ENCODE peak calls at places on chromosomes 7 and 10, in eight cellular contexts. One of them, this sample, is unnamed.

GRCh38 chr10:78576276-78576675 is 492.5 kb upstream of the ZMIZ1 start:
- DNase-seq in esophagus muscularis mucosa: no peak
- DNase-seq in K562: no peak
- DNase-seq in Karpas-422: no peak
- DNase-seq in uterus: no peak
- DNase-seq in spleen: no peak
- DNase-seq in right lobe of liver: no peak
- DNase-seq in naive thymus-derived CD4-positive, alpha-beta T cell: no peak
- DNase-seq in this sample: no peak

GRCh38 chr7:69434350-69434749 is 163.9 kb upstream of the AUTS2 start:
- DNase-seq in spleen: no peak
- DNase-seq in naive thymus-derived CD4-positive, alpha-beta T cell: no peak
- DNase-seq in right lobe of liver: no peak
- DNase-seq in K562: no peak
- DNase-seq in Karpas-422: no peak
- DNase-seq in uterus: no peak
- DNase-seq in esophagus muscularis mucosa: no peak
- DNase-seq in this sample: no peak

GRCh38 chr7:157488326-157488725 is 151.5 kb downstream of the DNAJB6 start:
- DNase-seq in right lobe of liver: no peak
- DNase-seq in uterus: peak; percentile 3
- DNase-seq in K562: no peak
- DNase-seq in esophagus muscularis mucosa: no peak
- DNase-seq in Karpas-422: no peak
- DNase-seq in spleen: peak; percentile 73
- DNase-seq in naive thymus-derived CD4-positive, alpha-beta T cell: no peak
- DNase-seq in this sample: peak; percentile 5

GRCh38 chr7:22332481-22332880 is 24.5 kb downstream of the RAPGEF5 start:
- DNase-seq in uterus: no peak
- DNase-seq in Karpas-422: no peak
- DNase-seq in spleen: no peak
- DNase-seq in esophagus muscularis mucosa: peak; percentile 29
- DNase-seq in naive thymus-derived CD4-positive, alpha-beta T cell: no peak
- DNase-seq in right lobe of liver: no peak
- DNase-seq in K562: no peak
- DNase-seq in this sample: no peak

GRCh38 chr7:137985897-137986251 is 16.0 kb downstream of the CREB3L2 start:
- DNase-seq in right lobe of liver: no peak
- DNase-seq in Karpas-422: no peak
- DNase-seq in uterus: no peak
- DNase-seq in K562: peak; percentile 59
- DNase-seq in spleen: no peak
- DNase-seq in esophagus muscularis mucosa: no peak
- DNase-seq in naive thymus-derived CD4-positive, alpha-beta T cell: no peak
- DNase-seq in this sample: no peak

GRCh38 chr7:25238056-25238745 is 9.9 kb upstream of the NPVF start:
- DNase-seq in naive thymus-derived CD4-positive, alpha-beta T cell: no peak
- DNase-seq in spleen: no peak
- DNase-seq in esophagus muscularis mucosa: no peak
- DNase-seq in Karpas-422: no peak
- DNase-seq in right lobe of liver: no peak
- DNase-seq in uterus: no peak
- DNase-seq in K562: no peak
- DNase-seq in this sample: no peak

GRCh38 chr7:156473476-156474240 is 166.9 kb upstream of the RNF32 start:
- DNase-seq in K562: peak; percentile 57
- DNase-seq in right lobe of liver: peak; percentile 53
- DNase-seq in spleen: no peak
- DNase-seq in Karpas-422: peak; percentile 74
- DNase-seq in naive thymus-derived CD4-positive, alpha-beta T cell: no peak
- DNase-seq in esophagus muscularis mucosa: no peak
- DNase-seq in uterus: no peak
- DNase-seq in this sample: peak; percentile 59

GRCh38 chr7:77404635-77405034 is 11.5 kb downstream of the GSAP start:
- DNase-seq in naive thymus-derived CD4-positive, alpha-beta T cell: no peak
- DNase-seq in esophagus muscularis mucosa: no peak
- DNase-seq in uterus: no peak
- DNase-seq in spleen: no peak
- DNase-seq in Karpas-422: no peak
- DNase-seq in right lobe of liver: no peak
- DNase-seq in K562: no peak
- DNase-seq in this sample: no peak

GRCh38 chr10:130751851-130752250 is 559.7 kb downstream of the TCERG1L start:
- DNase-seq in right lobe of liver: peak; percentile 2
- DNase-seq in K562: no peak
- DNase-seq in naive thymus-derived CD4-positive, alpha-beta T cell: no peak
- DNase-seq in uterus: no peak
- DNase-seq in esophagus muscularis mucosa: no peak
- DNase-seq in spleen: no peak
- DNase-seq in Karpas-422: no peak
- DNase-seq in this sample: no peak

GRCh38 chr7:74657692-74658170 is at the start of gene GTF2I:
- DNase-seq in esophagus muscularis mucosa: no peak
- DNase-seq in K562: peak; percentile 82
- DNase-seq in Karpas-422: no peak
- DNase-seq in spleen: peak; percentile 94
- DNase-seq in naive thymus-derived CD4-positive, alpha-beta T cell: no peak
- DNase-seq in right lobe of liver: peak; percentile 67
- DNase-seq in uterus: no peak
- DNase-seq in this sample: no peak

GRCh38 chr7:90540406-90540805 is 55.7 kb upstream of the CDK14 start:
- DNase-seq in uterus: no peak
- DNase-seq in Karpas-422: no peak
- DNase-seq in K562: no peak
- DNase-seq in esophagus muscularis mucosa: no peak
- DNase-seq in naive thymus-derived CD4-positive, alpha-beta T cell: no peak
- DNase-seq in spleen: no peak
- DNase-seq in right lobe of liver: no peak
- DNase-seq in this sample: no peak

GRCh38 chr10:63646491-63646890 is 125.3 kb downstream of the REEP3 start:
- DNase-seq in esophagus muscularis mucosa: no peak
- DNase-seq in naive thymus-derived CD4-positive, alpha-beta T cell: no peak
- DNase-seq in Karpas-422: no peak
- DNase-seq in spleen: no peak
- DNase-seq in right lobe of liver: no peak
- DNase-seq in K562: no peak
- DNase-seq in uterus: no peak
- DNase-seq in this sample: no peak

GRCh38 chr10:47397256-47397655 is 13.2 kb upstream of the ZNF488 start:
- DNase-seq in uterus: no peak
- DNase-seq in right lobe of liver: no peak
- DNase-seq in Karpas-422: no peak
- DNase-seq in spleen: no peak
- DNase-seq in K562: no peak
- DNase-seq in naive thymus-derived CD4-positive, alpha-beta T cell: no peak
- DNase-seq in esophagus muscularis mucosa: peak; percentile 47
- DNase-seq in this sample: no peak

GRCh38 chr7:99789441-99790070 is 5.6 kb upstream of the CYP3A4 start:
- DNase-seq in right lobe of liver: no peak
- DNase-seq in K562: no peak
- DNase-seq in esophagus muscularis mucosa: no peak
- DNase-seq in naive thymus-derived CD4-positive, alpha-beta T cell: no peak
- DNase-seq in uterus: no peak
- DNase-seq in spleen: no peak
- DNase-seq in Karpas-422: no peak
- DNase-seq in this sample: no peak

GRCh38 chr10:129459762-129460539 is 7.1 kb upstream of the MGMT start:
- DNase-seq in esophagus muscularis mucosa: no peak
- DNase-seq in uterus: no peak
- DNase-seq in Karpas-422: no peak
- DNase-seq in naive thymus-derived CD4-positive, alpha-beta T cell: no peak
- DNase-seq in spleen: no peak
- DNase-seq in K562: no peak
- DNase-seq in right lobe of liver: no peak
- DNase-seq in this sample: no peak

GRCh38 chr7:106704000-106704840 is 43.3 kb upstream of the CCDC71L start:
- DNase-seq in Karpas-422: peak; percentile 40
- DNase-seq in esophagus muscularis mucosa: no peak
- DNase-seq in K562: no peak
- DNase-seq in spleen: no peak
- DNase-seq in right lobe of liver: no peak
- DNase-seq in uterus: no peak
- DNase-seq in naive thymus-derived CD4-positive, alpha-beta T cell: peak; percentile 37
- DNase-seq in this sample: no peak

GRCh38 chr7:123645516-123645915 is 10.2 kb upstream of the LMOD2 start:
- DNase-seq in esophagus muscularis mucosa: no peak
- DNase-seq in spleen: no peak
- DNase-seq in naive thymus-derived CD4-positive, alpha-beta T cell: no peak
- DNase-seq in K562: no peak
- DNase-seq in uterus: no peak
- DNase-seq in Karpas-422: no peak
- DNase-seq in right lobe of liver: peak; percentile 40
- DNase-seq in this sample: no peak

GRCh38 chr7:18508441-18509427 is 13.2 kb downstream of the HDAC9 start:
- DNase-seq in uterus: no peak
- DNase-seq in K562: no peak
- DNase-seq in spleen: no peak
- DNase-seq in right lobe of liver: no peak
- DNase-seq in esophagus muscularis mucosa: no peak
- DNase-seq in naive thymus-derived CD4-positive, alpha-beta T cell: no peak
- DNase-seq in Karpas-422: no peak
- DNase-seq in this sample: no peak

GRCh38 chr10:1309969-1310789 is 254.0 kb downstream of the WDR37 start:
- DNase-seq in right lobe of liver: no peak
- DNase-seq in spleen: no peak
- DNase-seq in uterus: no peak
- DNase-seq in esophagus muscularis mucosa: no peak
- DNase-seq in K562: no peak
- DNase-seq in naive thymus-derived CD4-positive, alpha-beta T cell: no peak
- DNase-seq in Karpas-422: no peak
- DNase-seq in this sample: peak; percentile 30

GRCh38 chr10:98445200-98445812 is 1.4 kb downstream of the HPS1 start:
- DNase-seq in spleen: no peak
- DNase-seq in naive thymus-derived CD4-positive, alpha-beta T cell: no peak
- DNase-seq in K562: no peak
- DNase-seq in uterus: no peak
- DNase-seq in esophagus muscularis mucosa: peak; percentile 81
- DNase-seq in right lobe of liver: no peak
- DNase-seq in Karpas-422: no peak
- DNase-seq in this sample: no peak
- H3K4me3 ChIP-seq in spleen: peak overlapping the region; percentile 74
- H3K4me3 ChIP-seq in naive thymus-derived CD4-positive, alpha-beta T cell: peak overlapping the region; percentile 87
- H3K4me3 ChIP-seq in K562: peak overlapping the region; percentile 85
- H3K4me3 ChIP-seq in uterus: no peak overlapping the region
- H3K4me3 ChIP-seq in esophagus muscularis mucosa: peak overlapping the region; percentile 96
- H3K4me3 ChIP-seq in right lobe of liver: no peak overlapping the region
- H3K4me3 ChIP-seq in Karpas-422: peak overlapping the region; percentile 78
- H3K4me3 ChIP-seq in this sample: peak overlapping the region; percentile 94

DNA sequence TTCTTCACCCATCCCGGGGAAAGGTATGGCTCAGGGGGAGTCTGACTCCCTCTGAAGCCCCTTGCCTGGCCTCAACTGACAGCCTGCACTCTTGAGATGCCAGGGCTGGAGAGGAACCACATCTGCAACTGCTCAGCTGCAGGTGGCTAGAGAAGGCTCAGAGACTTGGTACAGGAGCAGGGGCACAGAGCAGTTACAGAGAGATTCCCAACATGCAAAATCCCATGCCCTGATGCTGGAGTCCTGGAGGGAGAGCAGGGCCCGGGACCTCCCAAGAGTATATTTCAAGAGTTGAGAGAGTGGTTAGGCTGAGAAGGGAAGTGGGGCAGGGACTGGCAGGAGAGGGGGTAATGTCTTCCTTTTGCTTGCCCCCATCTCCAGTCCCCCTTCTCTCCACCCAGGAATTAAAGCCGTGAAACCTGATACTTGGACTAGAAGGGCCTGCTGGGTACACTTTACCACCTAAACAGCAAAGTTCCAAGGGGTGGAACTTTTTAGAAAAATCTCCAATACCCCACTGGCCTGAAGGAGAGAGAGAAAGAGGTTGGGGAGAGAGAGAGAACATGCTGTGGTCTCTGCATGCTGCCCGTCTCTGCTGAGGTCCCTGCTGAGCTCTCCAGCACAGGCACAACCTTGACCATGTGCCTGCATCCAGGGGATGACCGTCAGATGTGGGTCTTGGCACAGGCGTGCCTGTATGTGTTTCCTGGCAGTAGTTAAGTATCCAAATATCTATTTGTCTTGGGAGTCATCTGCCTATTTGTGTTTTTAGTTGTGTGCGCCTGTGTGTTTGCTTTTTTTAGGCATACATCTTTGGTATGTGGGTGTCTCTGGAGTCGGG is 2.1 kb upstream of the UNC5B start:
- DNase-seq in right lobe of liver: no peak
- DNase-seq in esophagus muscularis mucosa: no peak
- DNase-seq in spleen: peak; percentile 49
- DNase-seq in naive thymus-derived CD4-positive, alpha-beta T cell: no peak
- DNase-seq in K562: no peak
- DNase-seq in uterus: no peak
- DNase-seq in Karpas-422: no peak
- DNase-seq in this sample: no peak
- H3K4me1 ChIP-seq in right lobe of liver: peaks cover 16% of the 10 kb centered on the region
- H3K4me1 ChIP-seq in esophagus muscularis mucosa: peaks cover 46% of the 10 kb centered on the region
- H3K4me1 ChIP-seq in spleen: peaks cover 10% of the 10 kb centered on the region
- H3K4me1 ChIP-seq in naive thymus-derived CD4-positive, alpha-beta T cell: no peaks in the 10 kb centered on the region
- H3K4me1 ChIP-seq in K562: peaks cover 4% of the 10 kb centered on the region
- H3K4me1 ChIP-seq in uterus: no peaks in the 10 kb centered on the region
- H3K4me1 ChIP-seq in Karpas-422: no peaks in the 10 kb centered on the region
- H3K4me1 ChIP-seq in this sample: no peaks in the 10 kb centered on the region

DNA sequence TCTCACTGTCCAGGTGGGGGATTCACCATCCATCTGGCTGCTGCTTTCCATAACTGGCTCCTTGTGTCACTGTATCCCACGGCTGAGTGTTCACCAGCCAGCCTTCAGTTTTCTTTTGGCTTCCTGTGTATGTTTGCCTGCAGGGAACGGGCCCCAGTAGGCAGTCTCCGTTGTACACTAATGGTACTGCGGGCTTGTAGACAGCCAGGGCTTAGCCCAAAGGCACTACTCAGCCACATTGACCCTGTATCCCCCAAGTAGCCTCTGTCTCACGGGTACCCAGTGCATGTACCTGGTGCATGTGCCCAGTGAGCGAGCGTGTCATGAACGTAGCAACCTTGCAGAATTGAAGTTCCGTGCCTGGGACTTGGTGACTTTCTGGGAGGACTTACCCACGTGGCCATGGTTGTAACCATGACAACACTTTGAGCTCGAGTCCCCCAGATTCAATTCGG is 6.1 kb downstream of the PFKFB3 start:
- DNase-seq in K562: no peak
- DNase-seq in uterus: no peak
- DNase-seq in right lobe of liver: no peak
- DNase-seq in Karpas-422: no peak
- DNase-seq in spleen: no peak
- DNase-seq in esophagus muscularis mucosa: no peak
- DNase-seq in naive thymus-derived CD4-positive, alpha-beta T cell: no peak
- DNase-seq in this sample: no peak
- H3K27ac ChIP-seq in K562: no peak overlapping the region
- H3K27ac ChIP-seq in uterus: no peak overlapping the region
- H3K27ac ChIP-seq in right lobe of liver: no peak overlapping the region
- H3K27ac ChIP-seq in Karpas-422: no peak overlapping the region
- H3K27ac ChIP-seq in spleen: peak overlapping the region; percentile 88
- H3K27ac ChIP-seq in esophagus muscularis mucosa: no peak overlapping the region
- H3K27ac ChIP-seq in naive thymus-derived CD4-positive, alpha-beta T cell: no peak overlapping the region
- H3K27ac ChIP-seq in this sample: no peak overlapping the region

DNA sequence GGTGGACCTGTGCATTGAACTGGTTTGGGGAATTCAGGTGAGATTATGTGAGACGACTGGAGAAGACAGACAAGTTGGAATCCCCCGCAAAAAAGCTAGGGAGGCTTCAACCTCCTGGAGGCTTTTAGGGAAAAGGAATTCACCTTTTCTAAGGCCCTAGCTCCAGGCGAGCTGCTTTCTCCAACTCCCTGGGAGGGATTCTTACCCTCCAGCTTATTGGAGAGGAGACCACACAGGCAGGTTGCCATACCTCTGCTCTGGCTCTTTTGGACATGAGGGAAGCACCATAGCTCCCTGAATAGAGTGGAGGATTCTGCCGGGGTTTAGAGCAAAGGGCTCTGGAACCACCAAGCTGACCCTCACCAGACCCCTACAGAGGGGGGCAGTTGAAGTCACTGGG is 213.8 kb downstream of the MLLT10 start:
- DNase-seq in Karpas-422: no peak
- DNase-seq in K562: no peak
- DNase-seq in right lobe of liver: no peak
- DNase-seq in spleen: no peak
- DNase-seq in naive thymus-derived CD4-positive, alpha-beta T cell: no peak
- DNase-seq in esophagus muscularis mucosa: no peak
- DNase-seq in uterus: no peak
- DNase-seq in this sample: no peak
- H3K4me3 ChIP-seq in Karpas-422: no peak overlapping the region
- H3K4me3 ChIP-seq in K562: no peak overlapping the region
- H3K4me3 ChIP-seq in right lobe of liver: no peak overlapping the region
- H3K4me3 ChIP-seq in spleen: no peak overlapping the region
- H3K4me3 ChIP-seq in naive thymus-derived CD4-positive, alpha-beta T cell: no peak overlapping the region
- H3K4me3 ChIP-seq in esophagus muscularis mucosa: no peak overlapping the region
- H3K4me3 ChIP-seq in uterus: no peak overlapping the region
- H3K4me3 ChIP-seq in this sample: no peak overlapping the region

This sample was measured in right atrium auricular region.